ENCODE peak calls at places on chromosomes 7 and 10, in ten cellular contexts. One of them, this sample, is unnamed.

GRCh38 chr10:74234569-74234968 is 83.5 kb downstream of the ADK start:
- DNase-seq in ascending aorta: no peak
- DNase-seq in breast epithelium: no peak
- DNase-seq in nephron progenitor cell: no peak
- DNase-seq in ovary: no peak
- DNase-seq in Calu3: no peak
- DNase-seq in HFF-Myc: no peak
- DNase-seq in gastrocnemius medialis: no peak
- DNase-seq in fibroblast of lung: peak; percentile 53
- DNase-seq in RWPE1: peak; percentile 29
- DNase-seq in this sample: peak; percentile 46

GRCh38 chr7:156903232-156903909 is 10.4 kb upstream of the LMBR1 start:
- DNase-seq in gastrocnemius medialis: peak; percentile 79
- DNase-seq in fibroblast of lung: peak; percentile 27
- DNase-seq in RWPE1: peak; percentile 63
- DNase-seq in Calu3: peak; percentile 58
- DNase-seq in ovary: no peak
- DNase-seq in breast epithelium: no peak
- DNase-seq in nephron progenitor cell: no peak
- DNase-seq in HFF-Myc: no peak
- DNase-seq in ascending aorta: no peak
- DNase-seq in this sample: peak; percentile 82

GRCh38 chr7:37385787-37386186 is 62.9 kb downstream of the ELMO1 start:
- DNase-seq in Calu3: no peak
- DNase-seq in nephron progenitor cell: no peak
- DNase-seq in ascending aorta: peak; percentile 15
- DNase-seq in gastrocnemius medialis: no peak
- DNase-seq in ovary: no peak
- DNase-seq in fibroblast of lung: no peak
- DNase-seq in breast epithelium: no peak
- DNase-seq in RWPE1: no peak
- DNase-seq in HFF-Myc: no peak
- DNase-seq in this sample: no peak

GRCh38 chr10:10313099-10313875 is 704.4 kb upstream of the CELF2 start:
- DNase-seq in RWPE1: no peak
- DNase-seq in HFF-Myc: no peak
- DNase-seq in ovary: no peak
- DNase-seq in Calu3: no peak
- DNase-seq in nephron progenitor cell: no peak
- DNase-seq in breast epithelium: no peak
- DNase-seq in gastrocnemius medialis: no peak
- DNase-seq in fibroblast of lung: peak; percentile 62
- DNase-seq in ascending aorta: no peak
- DNase-seq in this sample: no peak

GRCh38 chr10:77582710-77583115 is 54.9 kb downstream of the KCNMA1 start:
- DNase-seq in HFF-Myc: peak; percentile 71
- DNase-seq in nephron progenitor cell: no peak
- DNase-seq in RWPE1: peak; percentile 81
- DNase-seq in Calu3: peak; percentile 73
- DNase-seq in breast epithelium: no peak
- DNase-seq in ovary: no peak
- DNase-seq in fibroblast of lung: peak; percentile 75
- DNase-seq in ascending aorta: no peak
- DNase-seq in gastrocnemius medialis: peak; percentile 48
- DNase-seq in this sample: peak; percentile 62

GRCh38 chr7:41098402-41098801 is 604.5 kb downstream of the INHBA start:
- DNase-seq in ovary: no peak
- DNase-seq in fibroblast of lung: no peak
- DNase-seq in HFF-Myc: no peak
- DNase-seq in RWPE1: no peak
- DNase-seq in ascending aorta: no peak
- DNase-seq in breast epithelium: no peak
- DNase-seq in Calu3: no peak
- DNase-seq in gastrocnemius medialis: no peak
- DNase-seq in nephron progenitor cell: no peak
- DNase-seq in this sample: no peak

GRCh38 chr10:91409869-91410637 is at the start of gene HECTD2:
- DNase-seq in breast epithelium: peak; percentile 72
- DNase-seq in ovary: peak; percentile 80
- DNase-seq in nephron progenitor cell: peak; percentile 86
- DNase-seq in gastrocnemius medialis: peak; percentile 46
- DNase-seq in HFF-Myc: no peak
- DNase-seq in Calu3: peak; percentile 80
- DNase-seq in ascending aorta: no peak
- DNase-seq in RWPE1: peak; percentile 77
- DNase-seq in fibroblast of lung: peak; percentile 71
- DNase-seq in this sample: peak; percentile 62

GRCh38 chr10:25294032-25294926 is 119.5 kb downstream of the GPR158 start:
- DNase-seq in fibroblast of lung: no peak
- DNase-seq in RWPE1: peak; percentile 60
- DNase-seq in breast epithelium: no peak
- DNase-seq in HFF-Myc: no peak
- DNase-seq in ovary: no peak
- DNase-seq in Calu3: peak; percentile 3
- DNase-seq in nephron progenitor cell: no peak
- DNase-seq in gastrocnemius medialis: no peak
- DNase-seq in ascending aorta: no peak
- DNase-seq in this sample: peak; percentile 4

GRCh38 chr10:123449234-123449962 is 216.8 kb upstream of the GPR26 start:
- DNase-seq in ascending aorta: no peak
- DNase-seq in nephron progenitor cell: no peak
- DNase-seq in Calu3: no peak
- DNase-seq in breast epithelium: no peak
- DNase-seq in gastrocnemius medialis: no peak
- DNase-seq in ovary: no peak
- DNase-seq in HFF-Myc: no peak
- DNase-seq in fibroblast of lung: no peak
- DNase-seq in RWPE1: no peak
- DNase-seq in this sample: no peak

GRCh38 chr10:123455861-123456260 is 210.3 kb upstream of the GPR26 start:
- DNase-seq in ascending aorta: no peak
- DNase-seq in HFF-Myc: no peak
- DNase-seq in Calu3: no peak
- DNase-seq in fibroblast of lung: no peak
- DNase-seq in RWPE1: no peak
- DNase-seq in ovary: no peak
- DNase-seq in breast epithelium: no peak
- DNase-seq in nephron progenitor cell: no peak
- DNase-seq in gastrocnemius medialis: no peak
- DNase-seq in this sample: no peak

GRCh38 chr10:123454987-123455386 is 211.2 kb upstream of the GPR26 start:
- DNase-seq in RWPE1: no peak
- DNase-seq in ascending aorta: no peak
- DNase-seq in ovary: no peak
- DNase-seq in gastrocnemius medialis: no peak
- DNase-seq in fibroblast of lung: no peak
- DNase-seq in Calu3: no peak
- DNase-seq in nephron progenitor cell: no peak
- DNase-seq in breast epithelium: no peak
- DNase-seq in HFF-Myc: no peak
- DNase-seq in this sample: no peak

GRCh38 chr10:123451206-123451605 is 214.9 kb upstream of the GPR26 start:
- DNase-seq in breast epithelium: no peak
- DNase-seq in gastrocnemius medialis: no peak
- DNase-seq in fibroblast of lung: no peak
- DNase-seq in RWPE1: no peak
- DNase-seq in ovary: no peak
- DNase-seq in nephron progenitor cell: no peak
- DNase-seq in Calu3: no peak
- DNase-seq in ascending aorta: no peak
- DNase-seq in HFF-Myc: no peak
- DNase-seq in this sample: no peak

GRCh38 chr10:123451607-123452245 is 214.4 kb upstream of the GPR26 start:
- DNase-seq in RWPE1: no peak
- DNase-seq in Calu3: peak; percentile 9
- DNase-seq in breast epithelium: no peak
- DNase-seq in ascending aorta: no peak
- DNase-seq in fibroblast of lung: no peak
- DNase-seq in ovary: no peak
- DNase-seq in nephron progenitor cell: no peak
- DNase-seq in HFF-Myc: no peak
- DNase-seq in gastrocnemius medialis: no peak
- DNase-seq in this sample: no peak
- TF ChIP-seq CTCF in RWPE1: no peak
- TF ChIP-seq CTCF in Calu3: no peak
- TF ChIP-seq CTCF in breast epithelium: no peak
- TF ChIP-seq CTCF in ascending aorta: no peak
- TF ChIP-seq CTCF in fibroblast of lung: no peak
- TF ChIP-seq CTCF in ovary: no peak
- TF ChIP-seq CTCF in nephron progenitor cell: no peak
- TF ChIP-seq CTCF in HFF-Myc: no peak
- TF ChIP-seq CTCF in gastrocnemius medialis: no peak
- TF ChIP-seq CTCF in this sample: no peak

GRCh38 chr10:123666318-123667291 is at the start of gene GPR26:
- DNase-seq in HFF-Myc: no peak
- DNase-seq in ovary: no peak
- DNase-seq in breast epithelium: no peak
- DNase-seq in ascending aorta: no peak
- DNase-seq in nephron progenitor cell: peak; percentile 74
- DNase-seq in RWPE1: no peak
- DNase-seq in fibroblast of lung: no peak
- DNase-seq in Calu3: no peak
- DNase-seq in gastrocnemius medialis: no peak
- DNase-seq in this sample: no peak

GRCh38 chr10:123665371-123666286 is 526 bp upstream of the GPR26 start:
- DNase-seq in HFF-Myc: no peak
- DNase-seq in Calu3: no peak
- DNase-seq in ascending aorta: no peak
- DNase-seq in ovary: no peak
- DNase-seq in nephron progenitor cell: no peak
- DNase-seq in breast epithelium: no peak
- DNase-seq in gastrocnemius medialis: no peak
- DNase-seq in fibroblast of lung: no peak
- DNase-seq in RWPE1: no peak
- DNase-seq in this sample: no peak

DNA sequence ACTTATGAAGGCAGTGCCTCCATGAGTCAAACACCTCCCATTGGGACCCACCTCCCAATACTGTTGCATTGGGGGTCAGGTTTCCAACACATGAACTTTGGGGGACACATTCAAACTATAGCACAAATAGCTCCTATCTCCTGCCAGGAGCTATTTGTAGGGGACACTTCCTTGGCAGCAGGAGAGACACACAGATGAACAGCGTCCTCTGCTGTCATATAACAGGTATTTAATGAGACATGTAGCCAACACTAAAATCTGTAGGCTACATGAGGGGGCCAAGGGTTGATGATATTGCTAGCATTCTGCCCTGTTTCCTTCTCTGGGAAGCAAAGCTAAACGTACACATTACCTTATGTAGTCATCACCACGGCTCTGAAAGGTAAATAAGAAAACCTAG is 2.6 kb upstream of the GPR26 start:
- DNase-seq in Calu3: no peak
- DNase-seq in nephron progenitor cell: no peak
- DNase-seq in ovary: no peak
- DNase-seq in ascending aorta: no peak
- DNase-seq in HFF-Myc: no peak
- DNase-seq in breast epithelium: no peak
- DNase-seq in gastrocnemius medialis: no peak
- DNase-seq in fibroblast of lung: no peak
- DNase-seq in RWPE1: no peak
- DNase-seq in this sample: no peak
- TF ChIP-seq CTCF in Calu3: no peak
- TF ChIP-seq CTCF in nephron progenitor cell: no peak
- TF ChIP-seq CTCF in ovary: no peak
- TF ChIP-seq CTCF in ascending aorta: no peak
- TF ChIP-seq CTCF in HFF-Myc: no peak
- TF ChIP-seq CTCF in breast epithelium: no peak
- TF ChIP-seq CTCF in gastrocnemius medialis: no peak
- TF ChIP-seq CTCF in fibroblast of lung: no peak
- TF ChIP-seq CTCF in RWPE1: no peak
- TF ChIP-seq CTCF in this sample: no peak

GRCh38 chr10:92627845-92628480 is 35.0 kb downstream of the KIF11 start:
- DNase-seq in fibroblast of lung: peak; percentile 22
- DNase-seq in Calu3: no peak
- DNase-seq in breast epithelium: no peak
- DNase-seq in ascending aorta: no peak
- DNase-seq in nephron progenitor cell: no peak
- DNase-seq in RWPE1: no peak
- DNase-seq in HFF-Myc: no peak
- DNase-seq in gastrocnemius medialis: no peak
- DNase-seq in ovary: no peak
- DNase-seq in this sample: peak; percentile 9
- TF ChIP-seq CTCF in fibroblast of lung: no peak
- TF ChIP-seq CTCF in Calu3: no peak
- TF ChIP-seq CTCF in breast epithelium: no peak
- TF ChIP-seq CTCF in ascending aorta: no peak
- TF ChIP-seq CTCF in nephron progenitor cell: no peak
- TF ChIP-seq CTCF in RWPE1: no peak
- TF ChIP-seq CTCF in HFF-Myc: no peak
- TF ChIP-seq CTCF in gastrocnemius medialis: no peak
- TF ChIP-seq CTCF in ovary: no peak
- TF ChIP-seq CTCF in this sample: peak; percentile 1

GRCh38 chr10:127195041-127195506 is 1.3 kb downstream of the INSYN2A start:
- DNase-seq in fibroblast of lung: peak; percentile 27
- DNase-seq in ascending aorta: no peak
- DNase-seq in breast epithelium: no peak
- DNase-seq in ovary: no peak
- DNase-seq in RWPE1: peak; percentile 22
- DNase-seq in gastrocnemius medialis: no peak
- DNase-seq in HFF-Myc: no peak
- DNase-seq in nephron progenitor cell: peak; percentile 36
- DNase-seq in Calu3: no peak
- DNase-seq in this sample: no peak

GRCh38 chr10:127195571-127196226 is 692 bp downstream of the INSYN2A start:
- DNase-seq in RWPE1: peak; percentile 19
- DNase-seq in ovary: no peak
- DNase-seq in fibroblast of lung: peak; percentile 11
- DNase-seq in Calu3: peak; percentile 5
- DNase-seq in nephron progenitor cell: peak; percentile 33
- DNase-seq in ascending aorta: no peak
- DNase-seq in HFF-Myc: no peak
- DNase-seq in gastrocnemius medialis: no peak
- DNase-seq in breast epithelium: no peak
- DNase-seq in this sample: no peak

GRCh38 chr10:127196955-127197432 is 603 bp upstream of the INSYN2A start:
- DNase-seq in nephron progenitor cell: no peak
- DNase-seq in ovary: no peak
- DNase-seq in fibroblast of lung: peak; percentile 5
- DNase-seq in breast epithelium: no peak
- DNase-seq in HFF-Myc: no peak
- DNase-seq in Calu3: no peak
- DNase-seq in ascending aorta: no peak
- DNase-seq in gastrocnemius medialis: no peak
- DNase-seq in RWPE1: no peak
- DNase-seq in this sample: no peak

GRCh38 chr10:127194598-127194997 is 1.8 kb downstream of the INSYN2A start:
- DNase-seq in HFF-Myc: no peak
- DNase-seq in gastrocnemius medialis: no peak
- DNase-seq in nephron progenitor cell: no peak
- DNase-seq in Calu3: no peak
- DNase-seq in ovary: no peak
- DNase-seq in fibroblast of lung: peak; percentile 4
- DNase-seq in RWPE1: no peak
- DNase-seq in ascending aorta: no peak
- DNase-seq in breast epithelium: no peak
- DNase-seq in this sample: no peak

DNA sequence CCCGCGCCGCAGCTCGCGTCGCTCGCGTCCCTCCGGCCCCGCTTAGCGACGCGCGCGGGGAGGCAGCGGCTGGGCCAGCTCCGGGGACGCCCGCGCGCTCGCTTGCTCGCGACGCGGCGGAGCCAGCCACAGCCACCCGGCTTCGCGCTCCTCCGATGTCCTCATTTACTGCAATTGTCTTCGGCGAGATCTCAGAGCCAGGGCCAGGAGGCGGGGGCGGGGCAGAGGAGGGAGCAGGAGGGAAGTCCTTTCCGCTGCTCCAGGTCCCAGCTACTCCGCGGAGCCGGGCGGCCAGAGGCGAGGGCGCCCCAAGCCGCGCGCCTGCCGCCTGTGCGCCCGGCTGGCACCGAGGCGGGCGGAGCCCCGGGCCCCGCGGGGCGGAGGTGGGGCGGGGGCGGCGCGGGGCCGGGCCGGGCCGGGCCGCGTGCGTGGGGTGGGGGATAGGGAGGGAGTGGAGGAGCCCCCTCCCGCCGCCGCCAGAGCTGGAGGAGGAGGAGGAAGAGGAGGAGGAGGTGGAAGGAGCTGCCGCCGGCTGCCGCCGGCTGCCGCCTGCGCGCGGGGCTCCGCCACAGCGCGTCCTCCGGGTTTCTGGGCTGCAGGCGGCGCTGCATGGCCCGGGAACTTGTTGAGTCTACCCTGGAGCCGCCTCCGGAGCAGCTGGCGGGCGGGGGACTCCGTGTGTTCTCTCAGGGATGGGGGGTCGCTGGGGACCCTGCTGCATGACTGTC is at the start of gene INSYN2A:
- DNase-seq in gastrocnemius medialis: no peak
- DNase-seq in ascending aorta: no peak
- DNase-seq in Calu3: peak; percentile 23
- DNase-seq in ovary: peak; percentile 19
- DNase-seq in breast epithelium: peak; percentile 56
- DNase-seq in fibroblast of lung: peak; percentile 60
- DNase-seq in nephron progenitor cell: peak; percentile 72
- DNase-seq in HFF-Myc: no peak
- DNase-seq in RWPE1: peak; percentile 41
- DNase-seq in this sample: peak; percentile 34
- TF ChIP-seq CTCF in gastrocnemius medialis: no peak
- TF ChIP-seq CTCF in ascending aorta: no peak
- TF ChIP-seq CTCF in Calu3: no peak
- TF ChIP-seq CTCF in ovary: no peak
- TF ChIP-seq CTCF in breast epithelium: no peak
- TF ChIP-seq CTCF in fibroblast of lung: peak; percentile 22
- TF ChIP-seq CTCF in nephron progenitor cell: peak; percentile 15
- TF ChIP-seq CTCF in HFF-Myc: peak; percentile 53
- TF ChIP-seq CTCF in RWPE1: no peak
- TF ChIP-seq CTCF in this sample: peak; percentile 35